ENCODE peak calls at places on chromosomes 16 and 17, in four cellular contexts. H is CD8-positive, alpha-beta T cell; Y is ureter; A is amygdala. I is an unnamed sample.

GRCh38 chr17:81837641-81838040 is 2.8 kb upstream of the PPP1R27 start:
- DNase-seq in A (no peak), Y (no peak), H (no peak), I (no peak)

GRCh38 chr17:50468120-50469004 is at the start of gene CHAD:
- DNase-seq in H (no peak), Y (no peak), A (no peak), I (no peak)

GRCh38 chr17:60790205-60790604 is 112.6 kb downstream of the BCAS3 start:
- DNase-seq in Y (no peak), A (no peak), H (no peak), I (no peak)

GRCh38 chr17:18191967-18192366 is 8.3 kb downstream of the ALKBH5 start:
- DNase-seq in Y (no peak), A (no peak), H (no peak), I (no peak)

GRCh38 chr17:75645501-75645888 is 12.3 kb downstream of the SMIM5 start:
- DNase-seq in H (no peak), Y (peak), A (no peak), I (no peak)

GRCh38 chr16:4847774-4848587 is 700 bp downstream of the UBN1 start:
- DNase-seq in H (peak), Y (peak), A (no peak), I (peak)

GRCh38 chr17:17289091-17289490 is 8.0 kb upstream of the COPS3 start:
- DNase-seq in A (no peak), H (no peak), Y (no peak), I (no peak)

GRCh38 chr17:37535906-37536305 is 46.2 kb downstream of the DUSP14 start:
- DNase-seq in Y (no peak), H (no peak), A (no peak), I (no peak)

GRCh38 chr17:45270828-45271418 is 9.0 kb upstream of the SPATA32 start:
- DNase-seq in H (peak), Y (no peak), A (no peak), I (peak)

GRCh38 chr16:63720848-63721247 is 1401.0 kb downstream of the CDH11 start:
- DNase-seq in A (no peak), Y (no peak), H (no peak), I (no peak)

GRCh38 chr17:51435641-51436091 is 175.3 kb downstream of the UTP18 start:
- DNase-seq in H (no peak), Y (no peak), A (peak), I (no peak)

GRCh38 chr16:2015117-2015946 is 4.3 kb upstream of the NPW start:
- DNase-seq in A (no peak), Y (no peak), H (no peak), I (no peak)

GRCh38 chr17:34246436-34246835 is 8.6 kb upstream of the CCL2 start:
- DNase-seq in H (no peak), A (no peak), Y (no peak), I (no peak)

GRCh38 chr16:9138731-9139501 is 47.5 kb downstream of the HAPSTR1 start:
- DNase-seq in H (peak), A (peak), Y (peak), I (peak)

GRCh38 chr16:75296606-75297005 is 45.2 kb upstream of the BCAR1 start:
- DNase-seq in H (no peak), Y (no peak), A (no peak), I (no peak)

GRCh38 chr17:17119533-17119932 is 77.3 kb downstream of the MPRIP start:
- DNase-seq in Y (no peak), A (no peak), H (peak), I (peak)

GRCh38 chr16:89958596-89958995 is 10.0 kb downstream of the DEF8 start:
- DNase-seq in A (no peak), Y (no peak), H (no peak), I (no peak)

GRCh38 chr16:2511996-2512919 is 1.5 kb upstream of the ATP6V0C start:
- DNase-seq in H (no peak), A (no peak), Y (no peak), I (no peak)

GRCh38 chr16:65201446-65202010 is 79.7 kb upstream of the CDH11 start:
- DNase-seq in Y (no peak), A (no peak), H (no peak), I (no peak)

GRCh38 chr16:56732832-56733231 is 2.9 kb downstream of the NUP93 start:
- DNase-seq in H (no peak), A (no peak), Y (no peak), I (no peak)

GRCh38 chr17:44308320-44308818 is at the start of gene RUNDC3A:
- DNase-seq in A (peak), H (peak), Y (peak), I (peak)

GRCh38 chr16:68668266-68668665 is 23.2 kb downstream of the CDH3 start:
- DNase-seq in Y (no peak), A (no peak), H (no peak), I (no peak)

GRCh38 chr17:27294689-27295630 is 1.0 kb downstream of the WSB1 start:
- DNase-seq in A (no peak), Y (peak), H (no peak), I (peak)

GRCh38 chr16:70481929-70482536 is 27.6 kb downstream of the FCSK start:
- DNase-seq in H (no peak), A (no peak), Y (no peak), I (no peak)

GRCh38 chr16:56115817-56116576 is 75.3 kb upstream of the GNAO1 start:
- DNase-seq in H (no peak), A (peak), Y (no peak), I (no peak)

I was measured in immature natural killer cell.